ENCODE peak calls at places on chromosomes 5 and 9, in eight cellular contexts. K is transverse colon, Z is heart right ventricle, R is A549, D is OCI-LY7, M is sigmoid colon, A is adrenal gland, H is spleen. Q is an unnamed sample.

GRCh38 chr9:99368341-99369326 is 146.6 kb downstream of the SEC61B start:
- DNase-seq in A (peak; percentile 60), R (no peak), K (peak; percentile 10), D (no peak), H (no peak), M (peak; percentile 77), Z (peak; percentile 80), Q (peak; percentile 60)

GRCh38 chr9:109941771-109942170 is 161.8 kb downstream of the PALM2AKAP2 start:
- DNase-seq in H (no peak), R (no peak), D (no peak), K (no peak), M (no peak), Z (no peak), A (no peak), Q (no peak)

GRCh38 chr9:127397722-127398647 is 1.0 kb downstream of the SLC2A8 start:
- DNase-seq in Z (peak; percentile 39), H (peak; percentile 89), K (peak; percentile 57), R (peak; percentile 63), A (peak; percentile 65), M (peak; percentile 77), D (peak; percentile 53), Q (peak; percentile 57)

GRCh38 chr5:45385321-45386058 is 310.7 kb downstream of the HCN1 start:
- DNase-seq in Z (no peak), M (no peak), D (no peak), H (no peak), A (no peak), R (no peak), K (no peak), Q (no peak)

GRCh38 chr9:71353723-71354122 is 232.3 kb upstream of the TRPM3 start:
- DNase-seq in H (no peak), A (no peak), Z (no peak), R (no peak), D (no peak), M (no peak), K (no peak), Q (no peak)

GRCh38 chr9:110578896-110579752 is at the start of gene SVEP1:
- DNase-seq in Z (peak; percentile 46), A (no peak), M (peak; percentile 77), K (no peak), R (peak; percentile 15), D (no peak), H (peak; percentile 77), Q (peak; percentile 75)

GRCh38 chr5:174501461-174502069 is 222.8 kb upstream of the MSX2 start:
- DNase-seq in K (no peak), R (no peak), D (no peak), M (no peak), A (no peak), Z (no peak), H (no peak), Q (peak; percentile 44)

GRCh38 chr5:114408847-114409246 is 47.0 kb downstream of the KCNN2 start:
- DNase-seq in D (no peak), M (no peak), K (no peak), R (no peak), H (no peak), Z (no peak), A (no peak), Q (no peak)

GRCh38 chr5:143064207-143064606 is 294.0 kb downstream of the ARHGAP26 start:
- DNase-seq in K (no peak), Z (no peak), A (no peak), R (no peak), D (no peak), M (no peak), H (no peak), Q (no peak)

GRCh38 chr9:130336027-130336595 is 70.6 kb downstream of the HMCN2 start:
- DNase-seq in D (no peak), A (no peak), K (no peak), M (no peak), Z (no peak), H (no peak), R (no peak), Q (no peak)

GRCh38 chr5:14734382-14734781 is 69.9 kb downstream of the OTULIN start:
- DNase-seq in R (no peak), H (no peak), Z (no peak), D (no peak), K (no peak), A (no peak), M (no peak), Q (no peak)

GRCh38 chr9:113682297-113682771 is 193.8 kb upstream of the ZNF618 start:
- DNase-seq in D (peak; percentile 45), H (no peak), A (peak; percentile 76), R (peak; percentile 84), M (peak; percentile 81), K (peak; percentile 70), Z (peak; percentile 67), Q (peak; percentile 70)

GRCh38 chr5:40599676-40600075 is 80.0 kb upstream of the PTGER4 start:
- DNase-seq in A (no peak), D (no peak), K (no peak), M (no peak), H (no peak), Z (no peak), R (no peak), Q (no peak)

GRCh38 chr9:94554078-94554438 is 825 bp upstream of the PCAT7 start:
- DNase-seq in K (peak; percentile 69), R (no peak), D (no peak), H (no peak), M (no peak), A (no peak), Z (no peak), Q (no peak)

GRCh38 chr5:34053571-34054271 is 10.7 kb upstream of the C1QTNF3 start:
- DNase-seq in Z (no peak), A (no peak), H (no peak), D (no peak), R (no peak), K (no peak), M (no peak), Q (no peak)

GRCh38 chr9:76810377-76810957 is 46.2 kb downstream of the PCA3 start:
- DNase-seq in R (peak; percentile 8), H (no peak), Z (peak; percentile 25), A (peak; percentile 52), K (peak; percentile 55), M (no peak), D (peak; percentile 36), Q (peak; percentile 65)

GRCh38 chr5:87499478-87500410 is 87.0 kb upstream of the CCNH start:
- DNase-seq in Z (no peak), D (no peak), A (no peak), H (peak; percentile 68), M (no peak), K (no peak), R (no peak), Q (no peak)

GRCh38 chr5:148913493-148913892 is 87.1 kb downstream of the ADRB2 start:
- DNase-seq in Z (no peak), A (no peak), K (no peak), D (no peak), H (no peak), R (no peak), M (no peak), Q (no peak)

GRCh38 chr5:148913985-148914421 is 87.6 kb downstream of the ADRB2 start:
- DNase-seq in D (no peak), M (no peak), K (no peak), Z (no peak), H (no peak), A (no peak), R (no peak), Q (peak; percentile 58)

GRCh38 chr5:148911386-148911785 is 85.0 kb downstream of the ADRB2 start:
- DNase-seq in H (no peak), K (no peak), R (no peak), Z (no peak), A (no peak), D (no peak), M (no peak), Q (no peak)

GRCh38 chr5:148912146-148912545 is 85.7 kb downstream of the ADRB2 start:
- DNase-seq in D (no peak), H (no peak), Z (no peak), A (no peak), K (no peak), R (no peak), M (no peak), Q (no peak)

DNA sequence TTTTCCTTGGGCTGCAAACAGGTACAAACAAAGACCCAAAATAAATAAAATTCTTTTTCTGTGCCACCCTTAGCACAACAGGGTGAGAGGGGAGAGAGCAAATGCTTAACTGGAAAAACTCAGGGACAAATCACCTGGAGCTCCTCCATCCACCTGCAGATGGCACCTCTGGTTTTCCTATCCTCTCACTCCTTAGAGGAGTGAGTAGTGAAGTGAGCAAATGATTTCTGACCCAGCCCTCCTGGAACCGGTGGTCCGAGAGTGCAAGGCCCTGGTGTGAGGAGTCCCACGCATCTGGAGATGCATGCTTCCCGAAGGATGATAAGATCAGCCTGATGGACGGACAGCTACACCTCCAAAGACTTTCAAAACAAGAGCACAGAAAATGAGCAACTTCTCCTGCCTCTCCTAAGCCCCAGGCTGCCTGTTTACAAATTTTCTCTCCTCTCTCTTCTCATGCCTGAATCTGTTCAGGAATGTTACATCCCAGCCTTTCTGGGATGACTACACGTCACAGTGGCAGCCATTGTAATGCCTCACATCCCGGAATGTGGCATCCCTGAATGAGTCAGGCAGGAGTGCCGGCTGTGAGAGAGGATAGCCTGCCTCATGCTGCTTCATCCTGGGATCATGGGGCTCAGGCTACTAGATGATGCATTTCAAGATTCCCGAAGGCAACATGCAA is 86.4 kb downstream of the ADRB2 start:
- DNase-seq in H (no peak), A (no peak), M (no peak), R (peak; percentile 82), Z (no peak), K (no peak), D (no peak), Q (peak; percentile 78)
- H3K4me1 ChIP-seq in H (no peaks in the 10 kb centered on the region), A (no peaks in the 10 kb centered on the region), M (no peaks in the 10 kb centered on the region), R (peaks cover 37% of the 10 kb centered on the region), Z (peaks cover 3% of the 10 kb centered on the region), K (no peaks in the 10 kb centered on the region), D (peaks cover 6% of the 10 kb centered on the region), Q (peaks cover 5% of the 10 kb centered on the region)

GRCh38 chr9:24498632-24499031 is 47.1 kb downstream of the IZUMO3 start:
- DNase-seq in Z (no peak), H (no peak), A (no peak), M (no peak), R (no peak), D (no peak), K (no peak), Q (no peak)
- H3K4me1 ChIP-seq in Z (no peaks in the 10 kb centered on the region), H (no peaks in the 10 kb centered on the region), A (no peaks in the 10 kb centered on the region), M (no peaks in the 10 kb centered on the region), R (no peaks in the 10 kb centered on the region), D (no peaks in the 10 kb centered on the region), K (no peaks in the 10 kb centered on the region), Q (no peaks in the 10 kb centered on the region)

GRCh38 chr5:89520771-89521170 is 637.8 kb upstream of the MEF2C start:
- DNase-seq in M (no peak), Z (no peak), D (no peak), R (no peak), H (no peak), A (no peak), K (no peak), Q (no peak)
- H3K4me1 ChIP-seq in M (no peaks in the 10 kb centered on the region), Z (no peaks in the 10 kb centered on the region), D (no peaks in the 10 kb centered on the region), R (no peaks in the 10 kb centered on the region), H (no peaks in the 10 kb centered on the region), A (no peaks in the 10 kb centered on the region), K (no peaks in the 10 kb centered on the region), Q (peaks cover 8% of the 10 kb centered on the region)

DNA sequence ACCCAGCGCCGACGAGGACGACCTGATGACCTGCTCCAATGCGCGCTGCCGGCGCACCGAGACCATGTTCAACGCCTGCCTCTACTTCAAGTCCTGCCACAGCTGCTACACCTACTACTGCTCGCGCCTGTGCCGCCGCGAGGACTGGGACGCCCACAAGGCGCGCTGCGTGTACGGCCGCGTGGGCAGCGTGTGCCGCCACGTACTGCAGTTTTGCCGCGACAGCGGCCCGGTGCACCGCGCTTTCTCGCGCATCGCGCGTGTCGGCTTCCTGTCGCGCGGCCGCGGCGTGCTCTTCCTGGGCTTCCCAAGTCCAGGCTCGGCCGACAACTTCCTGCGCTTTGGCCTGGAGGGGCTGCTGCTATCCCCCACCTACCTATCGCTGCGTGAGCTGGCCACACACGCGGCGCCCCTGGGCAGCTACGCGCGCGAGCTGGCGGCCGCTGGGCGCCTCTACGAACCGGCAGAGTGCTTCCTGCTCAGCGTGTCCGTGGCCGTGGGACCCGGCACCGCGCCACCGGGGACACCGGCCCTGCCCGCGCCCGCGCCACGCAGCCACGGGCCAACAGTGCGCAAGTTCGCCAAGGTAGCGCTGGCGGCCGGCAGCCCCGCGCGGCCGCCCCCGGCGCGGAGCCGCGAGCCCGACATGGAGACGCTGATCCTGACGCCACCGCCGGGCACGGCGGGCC is 2.7 kb upstream of the PHPT1 start:
- DNase-seq in D (no peak), Z (no peak), A (no peak), K (no peak), H (no peak), M (no peak), R (no peak), Q (no peak)
- H3K4me1 ChIP-seq in D (peaks cover 29% of the 10 kb centered on the region), Z (peaks cover 47% of the 10 kb centered on the region), A (peaks cover 21% of the 10 kb centered on the region), K (peaks cover 34% of the 10 kb centered on the region), H (peaks cover 45% of the 10 kb centered on the region), M (no peaks in the 10 kb centered on the region), R (peaks cover 36% of the 10 kb centered on the region), Q (peaks cover 17% of the 10 kb centered on the region)